ENCODE peak calls at places on chromosome 14, in four cellular contexts. Q is HFFc6, G is EL, C is hippocampal formation. D is an unnamed sample.

GRCh38 chr14:91752956-91753355 is 21.1 kb upstream of the CATSPERB start:
- DNase-seq in Q (no peak), G (no peak), C (no peak), D (no peak)

GRCh38 chr14:65242732-65243134 is 140.4 kb upstream of the MAX start:
- DNase-seq in Q (no peak), G (no peak), C (no peak), D (no peak)

GRCh38 chr14:50756300-50756699 is 74.7 kb downstream of the NIN start:
- DNase-seq in Q (no peak), G (no peak), C (no peak), D (no peak)

GRCh38 chr14:64464695-64465094 is 604 bp upstream of the AKAP5 start:
- DNase-seq in Q (no peak), G (no peak), C (no peak), D (no peak)

GRCh38 chr14:78170203-78170602 is at the start of gene NRXN3:
- DNase-seq in Q (no peak), G (no peak), C (peak; percentile 47), D (no peak)

GRCh38 chr14:75982724-75983358 is 1.0 kb upstream of the TGFB3 start:
- DNase-seq in Q (peak; percentile 11), G (peak; percentile 52), C (no peak), D (peak; percentile 62)

GRCh38 chr14:61516957-61517356 is 178.4 kb upstream of the HIF1A start:
- DNase-seq in Q (peak; percentile 28), G (peak; percentile 43), C (no peak), D (no peak)

GRCh38 chr14:86464386-86464785 is 934.4 kb downstream of the FLRT2 start:
- DNase-seq in Q (no peak), G (no peak), C (no peak), D (no peak)

GRCh38 chr14:22084393-22085281 is 411.0 kb upstream of the OR4E1 start:
- DNase-seq in Q (peak; percentile 41), G (peak; percentile 41), C (peak; percentile 39), D (no peak)

GRCh38 chr14:68328509-68328908 is 464.4 kb downstream of the ZFP36L1 start:
- DNase-seq in Q (no peak), G (no peak), C (no peak), D (no peak)

GRCh38 chr14:103198429-103199140 is 75.3 kb downstream of the TNFAIP2 start:
- DNase-seq in Q (peak; percentile 17), G (peak; percentile 28), C (no peak), D (no peak)

GRCh38 chr14:90272523-90272922 is 16.2 kb downstream of the PSMC1 start:
- DNase-seq in Q (no peak), G (no peak), C (no peak), D (no peak)

GRCh38 chr14:24334431-24335271 is at the start of gene ADCY4:
- DNase-seq in Q (no peak), G (peak; percentile 25), C (no peak), D (no peak)

GRCh38 chr14:94139421-94139820 is 10.0 kb upstream of the IFI27L2 start:
- DNase-seq in Q (no peak), G (no peak), C (no peak), D (peak; percentile 9)

GRCh38 chr14:19974844-19975243 is 547 bp upstream of the OR4K15 start:
- DNase-seq in Q (no peak), G (no peak), C (no peak), D (no peak)

GRCh38 chr14:56754966-56755365 is 55.3 kb downstream of the OTX2 start:
- DNase-seq in Q (no peak), G (no peak), C (no peak), D (no peak)

GRCh38 chr14:63949696-63950095 is 96.9 kb downstream of the SYNE2 start:
- DNase-seq in Q (peak; percentile 16), G (no peak), C (no peak), D (no peak)

GRCh38 chr14:63231733-63232132 is 27.5 kb downstream of the RHOJ start:
- DNase-seq in Q (no peak), G (no peak), C (no peak), D (no peak)

GRCh38 chr14:95208598-95208997 is 51.3 kb upstream of the DICER1 start:
- DNase-seq in Q (no peak), G (no peak), C (no peak), D (no peak)

GRCh38 chr14:105999361-106000028 is 473.1 kb downstream of the TMEM121 start:
- DNase-seq in Q (no peak), G (peak; percentile 4), C (no peak), D (peak; percentile 58)

GRCh38 chr14:91021991-91022621 is 38.3 kb downstream of the RPS6KA5 start:
- DNase-seq in Q (no peak), G (no peak), C (no peak), D (no peak)

GRCh38 chr14:103103461-103104388 is 9.2 kb downstream of the EXOC3L4 start:
- DNase-seq in Q (peak; percentile 50), G (peak; percentile 69), C (no peak), D (no peak)

GRCh38 chr14:20846560-20846959 is 43.9 kb upstream of the RNASE1 start:
- DNase-seq in Q (no peak), G (no peak), C (no peak), D (no peak)

GRCh38 chr14:87686736-87687135 is 306.2 kb downstream of the GALC start:
- DNase-seq in Q (no peak), G (no peak), C (no peak), D (no peak)

GRCh38 chr14:37143500-37143874 is 28.9 kb downstream of the SLC25A21 start:
- DNase-seq in Q (no peak), G (no peak), C (no peak), D (no peak)

GRCh38 chr14:30085943-30086342 is 158.3 kb upstream of the PRKD1 start:
- DNase-seq in Q (no peak), G (no peak), C (no peak), D (no peak)

GRCh38 chr14:51035611-51036192 is 59.2 kb downstream of the TRIM9 start:
- DNase-seq in Q (no peak), G (peak; percentile 40), C (no peak), D (no peak)

GRCh38 chr14:102234331-102235264 is 70.4 kb downstream of the MOK start:
- DNase-seq in Q (no peak), G (no peak), C (no peak), D (no peak)

GRCh38 chr14:65229431-65230286 is 127.3 kb upstream of the MAX start:
- DNase-seq in Q (peak; percentile 17), G (peak; percentile 54), C (peak; percentile 81), D (no peak)

GRCh38 chr14:52413729-52414453 is 99.8 kb downstream of the PTGER2 start:
- DNase-seq in Q (peak; percentile 49), G (peak; percentile 63), C (no peak), D (no peak)

GRCh38 chr14:34867199-34867598 is 8.0 kb downstream of the BAZ1A start:
- DNase-seq in Q (no peak), G (no peak), C (no peak), D (no peak)